ENCODE peak calls at places on chromosomes 2 and 18, in four cellular contexts. I, G, A and T are unnamed samples.
A peak's percentile ranks its signal among the peaks of the same experiment; 100 is the strongest.

GRCh38 chr2:23420091-23420839 is 35.3 kb downstream of the KLHL29 start:
- DNase-seq in I (no peak), G (no peak), A (no peak), T (peak; percentile 58)

GRCh38 chr2:80014637-80015036 is 289.9 kb downstream of the LRRTM1 start:
- DNase-seq in I (no peak), G (no peak), A (no peak), T (no peak)

GRCh38 chr2:129761569-129762021 is 217.9 kb upstream of the RAB6C start:
- DNase-seq in I (no peak), G (no peak), A (no peak), T (peak; percentile 63)

GRCh38 chr2:98883780-98884211 is 52.2 kb downstream of the CRACDL start:
- DNase-seq in I (no peak), G (no peak), A (no peak), T (no peak)

GRCh38 chr18:12904012-12904516 is 20.0 kb upstream of the PTPN2 start:
- DNase-seq in I (no peak), G (peak; percentile 54), A (no peak), T (no peak)

GRCh38 chr2:217706095-217706494 is 296.7 kb downstream of the TNS1 start:
- DNase-seq in I (no peak), G (no peak), A (no peak), T (no peak)

GRCh38 chr18:41767960-41768359 is 187.1 kb upstream of the PIK3C3 start:
- DNase-seq in I (peak; percentile 4), G (no peak), A (no peak), T (no peak)

GRCh38 chr2:39506215-39506614 is 69.1 kb upstream of the MAP4K3 start:
- DNase-seq in I (no peak), G (no peak), A (no peak), T (no peak)

GRCh38 chr2:225637199-225637598 is 237.7 kb downstream of the NYAP2 start:
- DNase-seq in I (no peak), G (no peak), A (no peak), T (no peak)

GRCh38 chr2:66264354-66264753 is 170.6 kb upstream of the MEIS1 start:
- DNase-seq in I (no peak), G (no peak), A (no peak), T (no peak)

GRCh38 chr2:2575870-2576386 is 244.9 kb upstream of the MYT1L start:
- DNase-seq in I (no peak), G (no peak), A (no peak), T (peak; percentile 41)

GRCh38 chr18:35458677-35459441 is 38.9 kb downstream of the INO80C start:
- DNase-seq in I (peak; percentile 8), G (peak; percentile 77), A (no peak), T (peak; percentile 81)

GRCh38 chr18:63505566-63506335 is 29.0 kb downstream of the SERPINB5 start:
- DNase-seq in I (no peak), G (no peak), A (no peak), T (no peak)

GRCh38 chr2:149387411-149387810 is 57.0 kb downstream of the LYPD6 start:
- DNase-seq in I (no peak), G (no peak), A (no peak), T (no peak)

GRCh38 chr18:3723554-3723953 is 273.6 kb downstream of the TGIF1 start:
- DNase-seq in I (no peak), G (no peak), A (no peak), T (no peak)

GRCh38 chr2:132795220-132795619 is 125.2 kb upstream of the LYPD1 start:
- DNase-seq in I (no peak), G (no peak), A (no peak), T (no peak)

GRCh38 chr2:108315408-108316193 is 26.9 kb downstream of the SULT1C2 start:
- DNase-seq in I (no peak), G (no peak), A (no peak), T (no peak)

GRCh38 chr2:46847185-46847710 is 68.4 kb downstream of the MCFD2 start:
- DNase-seq in I (peak; percentile 87), G (peak; percentile 96), A (no peak), T (peak; percentile 93)

GRCh38 chr2:235541016-235541415 is 47.2 kb downstream of the AGAP1 start:
- DNase-seq in I (no peak), G (no peak), A (no peak), T (no peak)

GRCh38 chr2:217903859-217904613 is 98.8 kb downstream of the TNS1 start:
- DNase-seq in I (no peak), G (peak; percentile 91), A (no peak), T (peak; percentile 95)

GRCh38 chr2:7324706-7325105 is 407.5 kb downstream of the RNF144A start:
- DNase-seq in I (no peak), G (no peak), A (no peak), T (no peak)

GRCh38 chr18:79250236-79250993 is 145.3 kb upstream of the NFATC1 start:
- DNase-seq in I (no peak), G (no peak), A (no peak), T (no peak)

GRCh38 chr2:181627545-181627944 is 29.4 kb downstream of the CERKL start:
- DNase-seq in I (no peak), G (no peak), A (no peak), T (no peak)

GRCh38 chr2:74080346-74080745 is 67.4 kb downstream of the BOLA3 start:
- DNase-seq in I (no peak), G (no peak), A (no peak), T (no peak)

GRCh38 chr2:85161626-85161960 is 28.4 kb downstream of the TCF7L1 start:
- DNase-seq in I (no peak), G (no peak), A (no peak), T (no peak)

GRCh38 chr2:35503311-35503710 is 852.3 kb upstream of the CRIM1 start:
- DNase-seq in I (no peak), G (no peak), A (no peak), T (no peak)

GRCh38 chr2:152221870-152222269 is 46.3 kb upstream of the STAM2 start:
- DNase-seq in I (peak; percentile 29), G (no peak), A (no peak), T (no peak)

GRCh38 chr2:223860809-223861738 is 23.7 kb upstream of the AP1S3 start:
- DNase-seq in I (no peak), G (no peak), A (no peak), T (no peak)

GRCh38 chr2:207227062-207227748 is 61.5 kb upstream of the KLF7 start:
- DNase-seq in I (no peak), G (peak; percentile 14), A (no peak), T (no peak)

GRCh38 chr2:61926921-61927477 is 21.5 kb downstream of the COMMD1 start:
- DNase-seq in I (no peak), G (no peak), A (no peak), T (no peak)

GRCh38 chr18:74132201-74132600 is 15.4 kb downstream of the FBXO15 start:
- DNase-seq in I (peak; percentile 58), G (no peak), A (no peak), T (no peak)

GRCh38 chr2:207617011-207617671 is 8.1 kb downstream of the METTL21A start:
- DNase-seq in I (peak; percentile 96), G (no peak), A (no peak), T (no peak)

GRCh38 chr18:63818212-63818611 is 43.0 kb downstream of the SERPINB7 start:
- DNase-seq in I (no peak), G (no peak), A (no peak), T (no peak)

GRCh38 chr18:22962004-22962403 is 28.9 kb downstream of the RBBP8 start:
- DNase-seq in I (no peak), G (no peak), A (no peak), T (no peak)
- H3K27ac ChIP-seq in I (no peak overlapping the region), G (no peak overlapping the region), A (no peak overlapping the region), T (no peak overlapping the region)

GRCh38 chr18:49841236-49842217 is 28.2 kb upstream of the ACAA2 start:
- DNase-seq in I (no peak), G (no peak), A (no peak), T (no peak)
- TF ChIP-seq CTCF in I (no peak), G (no peak), A (no peak), T (no peak)

GRCh38 chr18:9334351-9335254 is at the start of gene TWSG1:
- DNase-seq in I (peak; percentile 91), G (peak; percentile 92), A (peak; percentile 90), T (peak; percentile 94)
- H3K27ac ChIP-seq in I (peak within 1 kb of the TSS; percentile 83), G (peak within 1 kb of the TSS; percentile 88), A (peak within 1 kb of the TSS; percentile 40), T (peak within 1 kb of the TSS; percentile 91)

GRCh38 chr2:240288087-240288521 is 147.4 kb upstream of the GPC1 start:
- DNase-seq in I (no peak), G (no peak), A (no peak), T (peak; percentile 55)

GRCh38 chr2:240285725-240286124 is 145.3 kb upstream of the OTOS start:
- DNase-seq in I (no peak), G (no peak), A (no peak), T (no peak)

GRCh38 chr2:240287011-240287410 is 146.6 kb upstream of the OTOS start:
- DNase-seq in I (no peak), G (no peak), A (no peak), T (peak; percentile 59)

GRCh38 chr2:240287496-240288086 is 147.1 kb upstream of the OTOS start:
- DNase-seq in I (no peak), G (no peak), A (no peak), T (peak; percentile 63)

DNA sequence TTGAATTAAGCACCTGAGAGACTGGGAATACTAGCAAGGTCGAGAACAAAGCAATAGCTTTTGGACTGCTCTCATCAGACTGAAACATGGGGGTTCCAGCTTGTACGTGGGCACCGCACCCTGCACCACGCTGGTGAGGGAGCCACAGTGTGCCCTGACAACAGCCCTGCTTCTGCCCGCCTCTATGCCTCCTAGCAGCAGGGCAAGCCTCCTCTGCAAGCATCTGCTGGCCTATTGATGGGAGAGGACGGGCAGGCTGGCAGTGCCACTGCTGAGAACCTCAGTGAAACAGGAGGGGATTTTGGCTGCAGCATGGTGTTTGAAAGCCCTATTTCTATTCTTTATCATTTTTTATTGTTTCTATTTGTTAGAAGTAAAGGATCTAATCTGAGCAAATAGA is 146.1 kb upstream of the OTOS start:
- DNase-seq in I (no peak), G (no peak), A (no peak), T (peak; percentile 52)
- TF ChIP-seq CTCF in I (no peak), G (no peak), A (no peak), T (no peak)